ENCODE peak calls at places on chromosome 14, in six cellular contexts. G is H9, P is right lobe of liver, H is tibial artery, F is lower lobe of right lung, B is breast epithelium. E is an unnamed sample.
A peak's percentile ranks its signal among the peaks of the same experiment; 100 is the strongest.

GRCh38 chr14:78403278-78403815 is 233.2 kb downstream of the NRXN3 start:
- DNase-seq in P (no peak), F (no peak), G (no peak), H (no peak), B (no peak), E (no peak)

GRCh38 chr14:91749857-91750256 is 18.0 kb upstream of the CATSPERB start:
- DNase-seq in H (no peak), B (no peak), F (no peak), G (no peak), P (no peak), E (no peak)

GRCh38 chr14:91919814-91920213 is 27.7 kb downstream of the FBLN5 start:
- DNase-seq in P (no peak), F (no peak), H (peak; percentile 63), B (no peak), G (no peak), E (no peak)

GRCh38 chr14:21703357-21704339 is 30.0 kb upstream of the OR4E1 start:
- DNase-seq in F (no peak), P (no peak), G (no peak), H (no peak), B (no peak), E (no peak)

GRCh38 chr14:63454436-63454835 is 88.7 kb downstream of the PPP2R5E start:
- DNase-seq in B (no peak), H (no peak), P (no peak), G (no peak), F (no peak), E (no peak)

GRCh38 chr14:38255673-38256357 is at the start of gene CLEC14A:
- DNase-seq in F (peak; percentile 64), P (peak; percentile 59), B (peak; percentile 53), G (peak; percentile 64), H (peak; percentile 44), E (peak; percentile 61)

GRCh38 chr14:70887207-70888150 is 19.8 kb upstream of the PCNX1 start:
- DNase-seq in B (no peak), H (no peak), P (no peak), G (no peak), F (no peak), E (no peak)

GRCh38 chr14:64569108-64570045 is 19.6 kb downstream of the PPP1R36 start:
- DNase-seq in F (no peak), H (peak; percentile 74), G (no peak), B (no peak), P (no peak), E (no peak)

GRCh38 chr14:45112886-45113772 is 21.2 kb downstream of the FKBP3 start:
- DNase-seq in F (no peak), G (no peak), P (no peak), H (no peak), B (no peak), E (no peak)

GRCh38 chr14:24171422-24172260 is at the start of gene REC8:
- DNase-seq in P (peak; percentile 46), H (peak; percentile 72), G (peak; percentile 100), F (peak; percentile 87), B (no peak), E (peak; percentile 45)

GRCh38 chr14:50007123-50007903 is 109.1 kb downstream of the VCPKMT start:
- DNase-seq in H (no peak), B (no peak), G (peak; percentile 50), F (no peak), P (no peak), E (no peak)

GRCh38 chr14:73770977-73771847 is 57.0 kb upstream of the PNMA1 start:
- DNase-seq in B (no peak), G (peak; percentile 15), H (no peak), P (peak; percentile 17), F (peak; percentile 32), E (no peak)

GRCh38 chr14:65277027-65277426 is 135.5 kb upstream of the FUT8 start:
- DNase-seq in P (no peak), F (no peak), H (no peak), G (no peak), B (no peak), E (no peak)

GRCh38 chr14:99252940-99253868 is 18.8 kb downstream of the BCL11B start:
- DNase-seq in P (no peak), B (no peak), H (no peak), G (no peak), F (no peak), E (no peak)

GRCh38 chr14:64835431-64835830 is 44.3 kb downstream of the SPTB start:
- DNase-seq in G (no peak), H (no peak), F (no peak), B (no peak), P (no peak), E (no peak)

GRCh38 chr14:24999157-24999556 is 50.8 kb downstream of the STXBP6 start:
- DNase-seq in F (no peak), H (no peak), G (no peak), B (no peak), P (no peak), E (no peak)

GRCh38 chr14:105192866-105193731 is 12.0 kb upstream of the NUDT14 start:
- DNase-seq in P (no peak), H (no peak), F (no peak), B (no peak), G (no peak), E (no peak)
- H3K4me1 ChIP-seq in P (peaks cover 5% of the 10 kb centered on the region), H (peaks cover 36% of the 10 kb centered on the region), F (peaks cover 52% of the 10 kb centered on the region), B (peaks cover 6% of the 10 kb centered on the region), G (no peaks in the 10 kb centered on the region), E (no peaks in the 10 kb centered on the region)

DNA sequence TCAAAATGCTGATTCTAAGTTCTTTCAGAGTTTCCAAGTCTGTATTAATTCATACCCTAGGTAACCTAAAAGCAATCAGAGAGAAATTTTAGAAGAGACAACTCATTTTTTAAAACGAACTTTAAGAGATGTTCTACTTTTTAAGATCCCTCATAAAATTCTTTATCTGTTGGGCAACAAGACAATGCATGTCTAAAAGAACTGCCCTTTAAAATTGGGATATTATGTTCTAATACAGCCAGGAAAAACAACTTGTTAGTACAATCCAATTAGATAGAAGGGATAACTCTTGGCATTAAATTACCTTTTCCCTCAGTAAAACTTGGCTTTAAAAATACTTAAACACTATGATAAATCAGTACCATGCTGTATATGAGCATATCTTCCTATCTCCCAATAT is 15.6 kb downstream of the DICER1 start:
- DNase-seq in P (no peak), B (no peak), H (no peak), G (no peak), F (no peak), E (no peak)
- H3K4me1 ChIP-seq in P (peaks cover 53% of the 10 kb centered on the region), B (no peaks in the 10 kb centered on the region), H (peaks cover 46% of the 10 kb centered on the region), G (peaks cover 10% of the 10 kb centered on the region), F (peaks cover 73% of the 10 kb centered on the region), E (peaks cover 60% of the 10 kb centered on the region)

GRCh38 chr14:59360923-59361794 is 104.0 kb downstream of the GPR135 start:
- DNase-seq in H (peak; percentile 50), F (peak; percentile 77), B (peak; percentile 79), P (peak; percentile 35), G (no peak), E (peak; percentile 26)

GRCh38 chr14:59359451-59360124 is 105.6 kb downstream of the GPR135 start:
- DNase-seq in H (no peak), F (no peak), P (no peak), G (no peak), B (no peak), E (no peak)

GRCh38 chr14:59356783-59357182 is 108.4 kb downstream of the GPR135 start:
- DNase-seq in P (no peak), G (no peak), H (no peak), F (no peak), B (no peak), E (no peak)

GRCh38 chr14:59358105-59358504 is 107.1 kb downstream of the GPR135 start:
- DNase-seq in B (no peak), P (peak; percentile 56), F (no peak), G (peak; percentile 64), H (peak; percentile 48), E (no peak)

DNA sequence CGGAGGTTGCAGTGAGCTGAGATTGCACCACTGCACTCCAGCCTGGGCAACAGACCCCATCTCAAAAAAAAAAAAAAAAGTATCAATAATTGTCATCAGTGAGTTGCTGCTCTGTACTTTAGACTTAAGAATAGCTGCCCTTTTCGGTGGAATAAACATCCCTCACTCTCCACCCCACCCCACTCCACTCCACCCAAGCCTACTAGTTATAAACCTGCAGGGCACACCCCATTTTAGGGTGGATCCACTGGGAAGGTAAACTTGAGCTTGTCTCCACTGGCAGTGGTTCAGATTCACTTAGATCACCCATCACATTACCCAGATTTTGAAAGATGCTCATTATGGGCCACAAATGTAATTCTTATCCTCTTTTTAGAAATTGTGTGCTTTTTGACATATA is 106.4 kb downstream of the GPR135 start:
- DNase-seq in B (no peak), H (no peak), P (no peak), G (no peak), F (no peak), E (no peak)
- H3K4me1 ChIP-seq in B (no peaks in the 10 kb centered on the region), H (peaks cover 37% of the 10 kb centered on the region), P (peaks cover 6% of the 10 kb centered on the region), G (no peaks in the 10 kb centered on the region), F (peaks cover 59% of the 10 kb centered on the region), E (no peaks in the 10 kb centered on the region)

GRCh38 chr14:96497087-96497486 is 5.1 kb upstream of the PAPOLA start:
- DNase-seq in P (no peak), B (no peak), H (no peak), F (no peak), G (no peak), E (no peak)
- H3K4me1 ChIP-seq in P (peaks cover 5% of the 10 kb centered on the region), B (no peaks in the 10 kb centered on the region), H (peaks cover 5% of the 10 kb centered on the region), F (peaks cover 6% of the 10 kb centered on the region), G (no peaks in the 10 kb centered on the region), E (no peaks in the 10 kb centered on the region)

GRCh38 chr14:56796259-56796658 is 14.0 kb downstream of the OTX2 start:
- DNase-seq in B (no peak), G (no peak), H (no peak), P (no peak), F (no peak), E (no peak)
- H3K4me1 ChIP-seq in B (no peaks in the 10 kb centered on the region), G (peaks cover 7% of the 10 kb centered on the region), H (peaks cover 27% of the 10 kb centered on the region), P (peaks cover 9% of the 10 kb centered on the region), F (peaks cover 10% of the 10 kb centered on the region), E (no peaks in the 10 kb centered on the region)

GRCh38 chr14:103126873-103127304 is 3.6 kb downstream of the TNFAIP2 start:
- DNase-seq in P (peak; percentile 78), B (no peak), H (no peak), F (peak; percentile 78), G (peak; percentile 82), E (peak; percentile 84)
- H3K4me1 ChIP-seq in P (peaks cover 42% of the 10 kb centered on the region), B (peaks cover 18% of the 10 kb centered on the region), H (peaks cover 87% of the 10 kb centered on the region), F (peaks cover 81% of the 10 kb centered on the region), G (no peaks in the 10 kb centered on the region), E (peaks cover 7% of the 10 kb centered on the region)

DNA sequence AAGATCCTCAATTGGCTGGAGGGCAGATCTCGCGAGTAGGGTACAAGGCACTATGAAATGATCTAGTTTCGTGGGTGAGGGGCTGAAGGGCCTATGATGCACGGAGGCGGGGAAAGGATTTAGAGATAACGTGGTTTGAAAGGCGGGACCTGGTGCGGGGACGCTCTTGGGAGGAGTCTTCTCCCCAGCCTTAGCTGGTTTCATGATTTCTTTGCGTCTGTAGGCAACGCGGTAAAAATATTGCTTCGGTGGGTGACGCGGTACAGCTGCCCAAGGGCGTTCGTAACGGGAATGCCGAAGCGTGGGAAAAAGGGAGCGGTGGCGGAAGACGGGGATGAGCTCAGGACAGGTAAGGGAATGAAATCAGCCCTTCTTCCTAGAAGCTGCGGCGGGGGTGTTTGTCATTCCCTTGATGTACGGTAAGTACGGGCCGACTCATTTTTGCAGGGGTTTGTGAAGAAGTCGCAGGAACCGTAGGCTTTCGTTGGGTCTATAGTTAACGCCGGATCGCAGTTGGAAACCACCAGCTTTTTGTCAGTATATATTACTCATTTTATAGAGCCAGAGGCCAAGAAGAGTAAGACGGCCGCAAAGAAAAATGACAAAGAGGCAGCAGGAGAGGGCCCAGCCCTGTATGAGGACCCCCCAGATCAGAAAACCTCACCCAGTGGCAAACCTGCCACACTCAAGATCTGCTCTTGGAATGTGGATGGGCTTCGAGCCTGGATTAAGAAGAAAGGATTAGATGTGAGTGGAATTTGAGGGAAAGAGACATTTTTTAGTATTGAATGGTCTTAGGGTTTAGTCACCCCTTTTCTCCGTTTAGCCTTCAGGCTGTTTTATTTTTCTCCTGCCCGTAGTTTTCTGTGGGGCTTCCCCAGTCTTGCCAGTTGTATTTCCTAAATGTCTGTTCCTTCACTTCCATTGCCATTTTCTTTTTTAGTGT is 602 bp downstream of the APEX1 start:
- DNase-seq in F (no peak), G (no peak), H (no peak), P (peak; percentile 52), B (peak; percentile 55), E (no peak)
- H3K4me1 ChIP-seq in F (peaks cover 56% of the 10 kb centered on the region), G (no peaks in the 10 kb centered on the region), H (peaks cover 49% of the 10 kb centered on the region), P (peaks cover 25% of the 10 kb centered on the region), B (no peaks in the 10 kb centered on the region), E (peaks cover 14% of the 10 kb centered on the region)